ENCODE peak calls at places on chromosomes 13 and 19, in four cellular contexts. X is fibroblast of lung, I is colonic mucosa, M is stomach. K is an unnamed sample.
A peak's percentile ranks its signal among the peaks of the same experiment; 100 is the strongest.

GRCh38 chr13:60047943-60048342 is 115.8 kb downstream of the DIAPH3 start:
- DNase-seq in X (peak; percentile 5), I (no peak), M (no peak), K (no peak)

GRCh38 chr13:65926750-65927171 is 1303.4 kb downstream of the PCDH9 start:
- DNase-seq in X (no peak), I (peak; percentile 20), M (peak; percentile 60), K (peak; percentile 67)

GRCh38 chr13:29969286-29969685 is 118.9 kb upstream of the UBL3 start:
- DNase-seq in X (peak; percentile 99), I (no peak), M (no peak), K (no peak)

GRCh38 chr13:72875233-72875632 is 93.3 kb downstream of the PIBF1 start:
- DNase-seq in X (peak; percentile 49), I (no peak), M (no peak), K (no peak)

GRCh38 chr13:27968316-27969072 is 621 bp downstream of the CDX2 start:
- DNase-seq in X (no peak), I (peak; percentile 21), M (peak; percentile 26), K (peak; percentile 45)

GRCh38 chr13:42215578-42216421 is 56.2 kb upstream of the AKAP11 start:
- DNase-seq in X (peak; percentile 34), I (peak; percentile 21), M (no peak), K (no peak)

GRCh38 chr19:46660601-46661019 is 372 bp downstream of the DACT3 start:
- DNase-seq in X (no peak), I (peak; percentile 42), M (no peak), K (no peak)

GRCh38 chr13:26529441-26529840 is 28.0 kb upstream of the WASF3 start:
- DNase-seq in X (peak; percentile 58), I (peak; percentile 46), M (peak; percentile 27), K (no peak)

GRCh38 chr13:113058988-113059850 is 46.4 kb upstream of the F7 start:
- DNase-seq in X (no peak), I (no peak), M (no peak), K (no peak)

GRCh38 chr13:99996177-99996705 is 14.7 kb downstream of the ZIC2 start:
- DNase-seq in X (no peak), I (no peak), M (no peak), K (no peak)

GRCh38 chr13:51844862-51845573 is at the start of gene TMEM272:
- DNase-seq in X (peak; percentile 20), I (peak; percentile 42), M (peak; percentile 57), K (peak; percentile 72)

GRCh38 chr19:32336259-32337111 is 8.9 kb upstream of the ZNF507 start:
- DNase-seq in X (no peak), I (no peak), M (no peak), K (no peak)

GRCh38 chr19:44684892-44685847 is 13.8 kb upstream of the CEACAM16 start:
- DNase-seq in X (peak; percentile 96), I (no peak), M (peak; percentile 42), K (peak; percentile 36)

GRCh38 chr19:11578342-11579142 is 1.1 kb upstream of the ACP5 start:
- DNase-seq in X (no peak), I (peak; percentile 74), M (peak; percentile 67), K (peak; percentile 31)

GRCh38 chr13:67736646-67737420 is 506.7 kb upstream of the PCDH9 start:
- DNase-seq in X (peak; percentile 92), I (peak; percentile 21), M (no peak), K (no peak)

GRCh38 chr13:48596128-48596429 is 57.6 kb upstream of the CYSLTR2 start:
- DNase-seq in X (no peak), I (no peak), M (peak; percentile 47), K (no peak)

GRCh38 chr19:19546751-19547162 is 8.7 kb downstream of the CILP2 start:
- DNase-seq in X (no peak), I (no peak), M (no peak), K (no peak)

GRCh38 chr19:37893845-37894575 is 12.4 kb downstream of the WDR87 start:
- DNase-seq in X (no peak), I (no peak), M (no peak), K (no peak)

GRCh38 chr13:30373727-30374126 is 48.6 kb upstream of the UBE2L5 start:
- DNase-seq in X (no peak), I (no peak), M (no peak), K (no peak)

GRCh38 chr13:71672527-71672926 is 194.5 kb downstream of the DACH1 start:
- DNase-seq in X (no peak), I (no peak), M (no peak), K (no peak)

GRCh38 chr13:40776681-40777165 is 5.7 kb upstream of the MRPS31 start:
- DNase-seq in X (peak; percentile 76), I (no peak), M (no peak), K (no peak)

DNA sequence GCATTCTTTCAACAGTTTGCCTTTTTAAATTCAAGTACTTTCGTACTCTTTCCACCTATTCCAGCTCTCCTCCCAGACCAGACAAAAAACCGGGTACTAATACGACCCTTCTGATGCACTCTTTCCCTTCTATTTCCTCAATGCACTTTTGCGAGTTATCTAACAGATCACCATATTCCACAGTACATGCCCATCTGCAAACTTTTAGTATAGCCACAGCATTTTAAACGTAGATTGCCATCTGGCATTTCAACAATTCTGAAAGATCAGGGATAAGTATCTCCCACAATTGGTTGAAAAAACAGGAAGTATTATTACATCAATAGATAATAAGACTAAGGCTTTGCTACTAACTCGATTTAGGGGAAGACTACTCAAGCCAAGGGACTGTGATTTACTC is 31.5 kb downstream of the RBM26 start:
- DNase-seq in X (no peak), I (no peak), M (no peak), K (no peak)
- H3K27ac ChIP-seq in X (no peak overlapping the region), I (no peak overlapping the region), M (no peak overlapping the region), K (no peak overlapping the region)

GRCh38 chr13:105291987-105292386 is 1243.5 kb downstream of the EFNB2 start:
- DNase-seq in X (no peak), I (no peak), M (no peak), K (no peak)
- H3K4me3 ChIP-seq in X (no peak overlapping the region), I (no peak overlapping the region), M (no peak overlapping the region), K (no peak overlapping the region)

GRCh38 chr13:75687145-75687763 is 51.1 kb downstream of the LMO7 start:
- DNase-seq in X (peak; percentile 43), I (no peak), M (no peak), K (no peak)
- TF ChIP-seq CTCF in X (peak; percentile 68), I (peak; percentile 45), M (peak; percentile 23), K (peak; percentile 32)

GRCh38 chr19:17406039-17406886 is 833 bp upstream of the BST2 start:
- DNase-seq in X (peak; percentile 71), I (no peak), M (no peak), K (no peak)
- H3K27ac ChIP-seq in X (no peak overlapping the region), I (peak overlapping the region; percentile 88), M (peak overlapping the region; percentile 77), K (peak overlapping the region; percentile 73)

GRCh38 chr19:2575734-2576481 is 100.0 kb downstream of the GADD45B start:
- DNase-seq in X (no peak), I (peak; percentile 47), M (peak; percentile 66), K (peak; percentile 67)
- H3K4me3 ChIP-seq in X (no peak overlapping the region), I (no peak overlapping the region), M (no peak overlapping the region), K (no peak overlapping the region)

GRCh38 chr19:35860436-35860817 is 3.7 kb downstream of the KIRREL2 start:
- DNase-seq in X (no peak), I (no peak), M (no peak), K (no peak)
- TF ChIP-seq CTCF in X (no peak), I (no peak), M (no peak), K (no peak)

GRCh38 chr13:98261165-98261672 is 84.2 kb upstream of the RNF113B start:
- DNase-seq in X (no peak), I (no peak), M (no peak), K (no peak)

GRCh38 chr13:98260357-98261164 is 83.5 kb upstream of the RNF113B start:
- DNase-seq in X (no peak), I (no peak), M (no peak), K (no peak)

GRCh38 chr13:98264877-98265276 is 87.8 kb upstream of the RNF113B start:
- DNase-seq in X (no peak), I (no peak), M (no peak), K (no peak)

GRCh38 chr13:98263841-98264240 is 86.8 kb upstream of the RNF113B start:
- DNase-seq in X (no peak), I (no peak), M (no peak), K (no peak)

DNA sequence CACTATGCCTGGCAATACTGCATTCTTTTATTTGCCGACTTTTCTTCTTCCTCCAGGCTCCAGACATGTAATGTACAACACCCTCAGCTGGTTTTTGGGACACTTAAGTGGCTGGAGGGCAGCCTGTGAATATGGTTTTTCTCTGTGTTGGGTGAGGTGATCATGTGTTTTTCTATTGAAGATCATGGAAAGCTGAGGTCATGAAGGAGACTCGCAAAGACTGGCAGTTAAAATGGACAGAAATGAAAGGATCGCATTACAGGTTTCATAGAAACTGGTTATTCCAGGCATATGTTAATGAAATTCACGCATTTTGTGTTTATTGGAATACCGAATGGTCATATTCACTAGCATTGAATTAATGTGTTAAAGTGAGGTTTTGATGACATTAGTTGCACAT is 85.2 kb upstream of the RNF113B start:
- DNase-seq in X (no peak), I (no peak), M (no peak), K (no peak)
- H3K27ac ChIP-seq in X (no peak overlapping the region), I (no peak overlapping the region), M (no peak overlapping the region), K (no peak overlapping the region)

K was measured in pancreas.